ENCODE peak calls at places on chromosomes 13 and 19, in seven cellular contexts. W, K, Z, G, T, A and I are unnamed samples.

GRCh38 chr13:20851844-20852402 is 50.6 kb downstream of the XPO4 start:
- DNase-seq in W (no peak), K (no peak), Z (no peak), G (no peak), T (no peak), A (no peak), I (no peak)

GRCh38 chr13:114136576-114136975 is 4.2 kb upstream of the RASA3 start:
- DNase-seq in W (no peak), K (no peak), Z (no peak), G (no peak), T (no peak), A (no peak), I (no peak)

GRCh38 chr13:49791214-49791752 is 1.2 kb downstream of the KPNA3 start:
- DNase-seq in W (peak; percentile 33), K (peak; percentile 2), Z (no peak), G (no peak), T (no peak), A (peak; percentile 68), I (no peak)

GRCh38 chr13:87982436-87982835 is 311.3 kb downstream of the SLITRK5 start:
- DNase-seq in W (no peak), K (no peak), Z (no peak), G (no peak), T (no peak), A (no peak), I (no peak)

GRCh38 chr19:17522988-17523872 is 11.8 kb downstream of the PGLS start:
- DNase-seq in W (no peak), K (peak; percentile 57), Z (no peak), G (no peak), T (no peak), A (no peak), I (no peak)

GRCh38 chr13:97043302-97043701 is 49.0 kb upstream of the OXGR1 start:
- DNase-seq in W (no peak), K (no peak), Z (no peak), G (no peak), T (peak; percentile 31), A (no peak), I (no peak)

GRCh38 chr19:9877775-9878510 is 42.8 kb downstream of the PIN1 start:
- DNase-seq in W (no peak), K (no peak), Z (no peak), G (no peak), T (no peak), A (no peak), I (no peak)

GRCh38 chr13:21282065-21282464 is 105.6 kb downstream of the MRPL57 start:
- DNase-seq in W (no peak), K (no peak), Z (no peak), G (no peak), T (no peak), A (no peak), I (no peak)

GRCh38 chr19:11092181-11092538 is 2.9 kb downstream of the LDLR start:
- DNase-seq in W (peak; percentile 22), K (no peak), Z (peak; percentile 19), G (no peak), T (no peak), A (peak; percentile 95), I (peak; percentile 81)

GRCh38 chr13:102555914-102556553 is 40.8 kb upstream of the TPP2 start:
- DNase-seq in W (peak; percentile 34), K (no peak), Z (no peak), G (no peak), T (no peak), A (peak; percentile 54), I (peak; percentile 26)

GRCh38 chr19:7590256-7590655 is 5.4 kb upstream of the CAMSAP3 start:
- DNase-seq in W (no peak), K (no peak), Z (no peak), G (no peak), T (no peak), A (no peak), I (no peak)

GRCh38 chr19:48646192-48646911 is 365 bp upstream of the CA11 start:
- DNase-seq in W (peak; percentile 82), K (peak; percentile 92), Z (peak; percentile 88), G (peak; percentile 92), T (no peak), A (peak; percentile 90), I (peak; percentile 88)

GRCh38 chr19:33373701-33374405 is at the start of gene CEBPG:
- DNase-seq in W (no peak), K (peak; percentile 44), Z (peak; percentile 56), G (peak; percentile 83), T (peak; percentile 56), A (peak; percentile 76), I (peak; percentile 64)

GRCh38 chr13:89982406-89983085 is 1364.9 kb upstream of the MIR17HG start:
- DNase-seq in W (no peak), K (no peak), Z (no peak), G (no peak), T (no peak), A (no peak), I (no peak)

GRCh38 chr13:23588576-23589141 is 18.4 kb downstream of the TNFRSF19 start:
- DNase-seq in W (no peak), K (no peak), Z (no peak), G (no peak), T (no peak), A (no peak), I (no peak)

GRCh38 chr13:22915442-22916082 is 265.2 kb upstream of the SGCG start:
- DNase-seq in W (peak; percentile 34), K (no peak), Z (no peak), G (no peak), T (no peak), A (peak; percentile 64), I (no peak)

GRCh38 chr19:52691215-52691610 is 43.6 kb downstream of the ZNF611 start:
- DNase-seq in W (no peak), K (no peak), Z (no peak), G (no peak), T (no peak), A (no peak), I (no peak)

GRCh38 chr19:54485846-54486245 is 12.8 kb upstream of the CDC42EP5 start:
- DNase-seq in W (no peak), K (no peak), Z (no peak), G (no peak), T (no peak), A (no peak), I (no peak)

GRCh38 chr13:114082849-114083645 is 49.4 kb downstream of the RASA3 start:
- DNase-seq in W (no peak), K (no peak), Z (no peak), G (no peak), T (no peak), A (no peak), I (no peak)

GRCh38 chr13:36046672-36047071 is 84.5 kb downstream of the DCLK1 start:
- DNase-seq in W (no peak), K (no peak), Z (no peak), G (no peak), T (no peak), A (no peak), I (no peak)

GRCh38 chr13:82717249-82717648 is 1165.0 kb downstream of the SLITRK1 start:
- DNase-seq in W (peak; percentile 84), K (no peak), Z (no peak), G (no peak), T (no peak), A (no peak), I (no peak)

GRCh38 chr13:51231456-51231855 is 9.3 kb downstream of the FAM124A start:
- DNase-seq in W (no peak), K (no peak), Z (no peak), G (no peak), T (no peak), A (no peak), I (no peak)

GRCh38 chr13:33228645-33229445 is 56.7 kb downstream of the STARD13 start:
- DNase-seq in W (peak; percentile 79), K (no peak), Z (no peak), G (no peak), T (peak; percentile 57), A (peak; percentile 50), I (peak; percentile 46)

GRCh38 chr19:18055967-18056366 is 30.8 kb downstream of the IL12RB1 start:
- DNase-seq in W (no peak), K (no peak), Z (no peak), G (no peak), T (no peak), A (no peak), I (no peak)

GRCh38 chr19:17495639-17496265 is 15.7 kb upstream of the PGLS start:
- DNase-seq in W (no peak), K (no peak), Z (no peak), G (no peak), T (no peak), A (no peak), I (no peak)

GRCh38 chr19:43778651-43779050 is 2.1 kb downstream of the KCNN4 start:
- DNase-seq in W (no peak), K (no peak), Z (no peak), G (no peak), T (no peak), A (no peak), I (no peak)

GRCh38 chr19:926595-927043 is 784 bp downstream of the ARID3A start:
- DNase-seq in W (no peak), K (peak; percentile 68), Z (no peak), G (no peak), T (no peak), A (no peak), I (no peak)

GRCh38 chr19:16541526-16542044 is 652 bp downstream of the CHERP start:
- DNase-seq in W (no peak), K (no peak), Z (no peak), G (no peak), T (no peak), A (no peak), I (no peak)

GRCh38 chr19:3366104-3366760 is at the start of gene NFIC:
- DNase-seq in W (peak; percentile 68), K (peak; percentile 52), Z (peak; percentile 29), G (peak; percentile 93), T (peak; percentile 70), A (peak; percentile 46), I (no peak)

GRCh38 chr19:48830088-48830487 is 6.2 kb downstream of the HSD17B14 start:
- DNase-seq in W (no peak), K (no peak), Z (no peak), G (no peak), T (no peak), A (no peak), I (no peak)

GRCh38 chr19:29532956-29533355 is 7.2 kb downstream of the VSTM2B start:
- DNase-seq in W (no peak), K (no peak), Z (no peak), G (no peak), T (no peak), A (no peak), I (no peak)

GRCh38 chr13:114102521-114103288 is 29.7 kb downstream of the RASA3 start:
- DNase-seq in W (no peak), K (no peak), Z (no peak), G (no peak), T (no peak), A (no peak), I (no peak)